ENCODE peak calls at places on chromosomes 5 and 9, in four cellular contexts. One of them, this sample, is unnamed.

GRCh38 chr9:88947581-88948573 is 43.4 kb upstream of the S1PR3 start:
- DNase-seq in aorta: no peak
- DNase-seq in NCI-H1105: no peak
- DNase-seq in cardiac septum: no peak
- DNase-seq in this sample: no peak

GRCh38 chr9:4855861-4856260 is 63.1 kb downstream of the RCL1 start:
- DNase-seq in NCI-H1105: no peak
- DNase-seq in cardiac septum: no peak
- DNase-seq in aorta: peak
- DNase-seq in this sample: no peak

GRCh38 chr5:96876292-96876850 is at the start of gene ERAP2:
- DNase-seq in cardiac septum: no peak
- DNase-seq in aorta: no peak
- DNase-seq in NCI-H1105: no peak
- DNase-seq in this sample: no peak

GRCh38 chr5:54171645-54172384 is 138.6 kb downstream of the ARL15 start:
- DNase-seq in NCI-H1105: no peak
- DNase-seq in cardiac septum: no peak
- DNase-seq in aorta: no peak
- DNase-seq in this sample: no peak

GRCh38 chr5:172868436-172868923 is 34.4 kb downstream of the ERGIC1 start:
- DNase-seq in NCI-H1105: no peak
- DNase-seq in aorta: no peak
- DNase-seq in cardiac septum: no peak
- DNase-seq in this sample: no peak

GRCh38 chr9:98771209-98771874 is 25.0 kb downstream of the ANKS6 start:
- DNase-seq in aorta: no peak
- DNase-seq in cardiac septum: no peak
- DNase-seq in NCI-H1105: no peak
- DNase-seq in this sample: no peak

GRCh38 chr9:35703906-35704672 is 14.4 kb upstream of the TPM2 start:
- DNase-seq in aorta: peak
- DNase-seq in cardiac septum: no peak
- DNase-seq in NCI-H1105: no peak
- DNase-seq in this sample: no peak

GRCh38 chr9:114908104-114908621 is 22.2 kb downstream of the TNFSF8 start:
- DNase-seq in NCI-H1105: peak
- DNase-seq in cardiac septum: no peak
- DNase-seq in aorta: no peak
- DNase-seq in this sample: no peak

GRCh38 chr5:63686938-63687337 is 275.3 kb downstream of the HTR1A start:
- DNase-seq in aorta: no peak
- DNase-seq in cardiac septum: no peak
- DNase-seq in NCI-H1105: no peak
- DNase-seq in this sample: no peak

GRCh38 chr5:109455598-109456096 is 45.9 kb upstream of the PJA2 start:
- DNase-seq in aorta: peak
- DNase-seq in cardiac septum: no peak
- DNase-seq in NCI-H1105: no peak
- DNase-seq in this sample: no peak

GRCh38 chr5:124512236-124512635 is 234.2 kb downstream of the ZNF608 start:
- DNase-seq in NCI-H1105: no peak
- DNase-seq in cardiac septum: no peak
- DNase-seq in aorta: peak
- DNase-seq in this sample: no peak

GRCh38 chr9:89637787-89638186 is 33.0 kb downstream of the GADD45G start:
- DNase-seq in NCI-H1105: no peak
- DNase-seq in cardiac septum: no peak
- DNase-seq in aorta: no peak
- DNase-seq in this sample: no peak

GRCh38 chr9:36258989-36259315 is 704 bp upstream of the GNE start:
- DNase-seq in aorta: no peak
- DNase-seq in cardiac septum: no peak
- DNase-seq in NCI-H1105: no peak
- DNase-seq in this sample: no peak

GRCh38 chr9:82582693-82583092 is 480.2 kb downstream of the RASEF start:
- DNase-seq in NCI-H1105: no peak
- DNase-seq in aorta: no peak
- DNase-seq in cardiac septum: no peak
- DNase-seq in this sample: no peak

GRCh38 chr5:64384761-64385160 is 121.1 kb upstream of the RGS7BP start:
- DNase-seq in NCI-H1105: no peak
- DNase-seq in aorta: no peak
- DNase-seq in cardiac septum: no peak
- DNase-seq in this sample: no peak

GRCh38 chr5:73394610-73395009 is 54.0 kb downstream of the FOXD1 start:
- DNase-seq in NCI-H1105: no peak
- DNase-seq in aorta: no peak
- DNase-seq in cardiac septum: no peak
- DNase-seq in this sample: no peak

GRCh38 chr5:153157156-153157555 is 333.3 kb upstream of the GRIA1 start:
- DNase-seq in cardiac septum: no peak
- DNase-seq in aorta: no peak
- DNase-seq in NCI-H1105: no peak
- DNase-seq in this sample: no peak

GRCh38 chr5:173513521-173513991 is 102.9 kb downstream of the BOD1 start:
- DNase-seq in aorta: no peak
- DNase-seq in cardiac septum: no peak
- DNase-seq in NCI-H1105: no peak
- DNase-seq in this sample: no peak

GRCh38 chr5:5380298-5380697 is 42.2 kb upstream of the ICE1 start:
- DNase-seq in cardiac septum: no peak
- DNase-seq in NCI-H1105: no peak
- DNase-seq in aorta: no peak
- DNase-seq in this sample: no peak

GRCh38 chr9:103037508-103038477 is 42.7 kb downstream of the CYLC2 start:
- DNase-seq in NCI-H1105: no peak
- DNase-seq in cardiac septum: no peak
- DNase-seq in aorta: no peak
- DNase-seq in this sample: no peak

GRCh38 chr9:95587071-95587964 is 70.5 kb upstream of the PTCH1 start:
- DNase-seq in aorta: no peak
- DNase-seq in NCI-H1105: no peak
- DNase-seq in cardiac septum: no peak
- DNase-seq in this sample: no peak